ENCODE peak calls at places on chromosomes 11 and 22, in ten cellular contexts. One of them, this sample, is unnamed.
A peak's percentile ranks its signal among the peaks of the same experiment; 100 is the strongest.

GRCh38 chr11:115784796-115785521 is 280.7 kb upstream of the CADM1 start:
- DNase-seq in endothelial cell of umbilical vein: no peak
- DNase-seq in heart left ventricle: peak; percentile 61
- DNase-seq in sigmoid colon: no peak
- DNase-seq in uterus: peak; percentile 35
- DNase-seq in esophagus squamous epithelium: no peak
- DNase-seq in A549: no peak
- DNase-seq in prostate gland: no peak
- DNase-seq in IMR-90: no peak
- DNase-seq in stomach: peak; percentile 26
- DNase-seq in this sample: no peak

GRCh38 chr11:64284962-64285884 is at the start of gene GPR137:
- DNase-seq in endothelial cell of umbilical vein: peak; percentile 79
- DNase-seq in uterus: peak; percentile 87
- DNase-seq in IMR-90: peak; percentile 56
- DNase-seq in esophagus squamous epithelium: peak; percentile 50
- DNase-seq in heart left ventricle: peak; percentile 89
- DNase-seq in sigmoid colon: peak; percentile 92
- DNase-seq in A549: peak; percentile 75
- DNase-seq in prostate gland: peak; percentile 82
- DNase-seq in stomach: peak; percentile 92
- DNase-seq in this sample: peak; percentile 89

GRCh38 chr11:32136654-32137053 is 45.8 kb downstream of the RCN1 start:
- DNase-seq in stomach: no peak
- DNase-seq in endothelial cell of umbilical vein: no peak
- DNase-seq in prostate gland: no peak
- DNase-seq in A549: no peak
- DNase-seq in uterus: no peak
- DNase-seq in esophagus squamous epithelium: no peak
- DNase-seq in IMR-90: no peak
- DNase-seq in sigmoid colon: no peak
- DNase-seq in heart left ventricle: no peak
- DNase-seq in this sample: no peak

GRCh38 chr11:92623055-92623454 is 346.4 kb upstream of the MTNR1B start:
- DNase-seq in heart left ventricle: no peak
- DNase-seq in stomach: no peak
- DNase-seq in IMR-90: no peak
- DNase-seq in sigmoid colon: no peak
- DNase-seq in esophagus squamous epithelium: no peak
- DNase-seq in prostate gland: no peak
- DNase-seq in uterus: no peak
- DNase-seq in A549: no peak
- DNase-seq in endothelial cell of umbilical vein: no peak
- DNase-seq in this sample: no peak

GRCh38 chr11:68266121-68266891 is 5.5 kb downstream of the C11orf24 start:
- DNase-seq in sigmoid colon: no peak
- DNase-seq in heart left ventricle: no peak
- DNase-seq in A549: no peak
- DNase-seq in prostate gland: no peak
- DNase-seq in endothelial cell of umbilical vein: no peak
- DNase-seq in stomach: no peak
- DNase-seq in IMR-90: no peak
- DNase-seq in esophagus squamous epithelium: no peak
- DNase-seq in uterus: no peak
- DNase-seq in this sample: no peak

GRCh38 chr11:19777342-19778102 is 64.9 kb downstream of the NAV2 start:
- DNase-seq in esophagus squamous epithelium: no peak
- DNase-seq in prostate gland: no peak
- DNase-seq in A549: peak; percentile 32
- DNase-seq in uterus: no peak
- DNase-seq in endothelial cell of umbilical vein: peak; percentile 82
- DNase-seq in stomach: no peak
- DNase-seq in sigmoid colon: no peak
- DNase-seq in heart left ventricle: no peak
- DNase-seq in IMR-90: peak; percentile 84
- DNase-seq in this sample: peak; percentile 48

GRCh38 chr22:27502327-27502726 is 299.2 kb downstream of the MN1 start:
- DNase-seq in sigmoid colon: no peak
- DNase-seq in IMR-90: no peak
- DNase-seq in A549: no peak
- DNase-seq in endothelial cell of umbilical vein: no peak
- DNase-seq in esophagus squamous epithelium: no peak
- DNase-seq in heart left ventricle: no peak
- DNase-seq in uterus: no peak
- DNase-seq in stomach: no peak
- DNase-seq in prostate gland: no peak
- DNase-seq in this sample: no peak

GRCh38 chr11:130219148-130219547 is 59.6 kb downstream of the ST14 start:
- DNase-seq in heart left ventricle: no peak
- DNase-seq in A549: no peak
- DNase-seq in IMR-90: no peak
- DNase-seq in stomach: no peak
- DNase-seq in esophagus squamous epithelium: no peak
- DNase-seq in uterus: no peak
- DNase-seq in endothelial cell of umbilical vein: no peak
- DNase-seq in prostate gland: no peak
- DNase-seq in sigmoid colon: no peak
- DNase-seq in this sample: no peak

GRCh38 chr11:723120-723883 is 17.3 kb downstream of the EPS8L2 start:
- DNase-seq in sigmoid colon: no peak
- DNase-seq in IMR-90: peak; percentile 68
- DNase-seq in uterus: no peak
- DNase-seq in A549: peak; percentile 67
- DNase-seq in stomach: no peak
- DNase-seq in prostate gland: no peak
- DNase-seq in endothelial cell of umbilical vein: peak; percentile 50
- DNase-seq in heart left ventricle: no peak
- DNase-seq in esophagus squamous epithelium: no peak
- DNase-seq in this sample: peak; percentile 48

GRCh38 chr22:20531404-20532181 is 24.2 kb downstream of the MED15 start:
- DNase-seq in A549: peak; percentile 87
- DNase-seq in stomach: peak; percentile 62
- DNase-seq in heart left ventricle: peak; percentile 69
- DNase-seq in prostate gland: peak; percentile 52
- DNase-seq in sigmoid colon: peak; percentile 83
- DNase-seq in esophagus squamous epithelium: no peak
- DNase-seq in IMR-90: peak; percentile 90
- DNase-seq in uterus: peak; percentile 58
- DNase-seq in endothelial cell of umbilical vein: peak; percentile 64
- DNase-seq in this sample: no peak

GRCh38 chr22:19886605-19887250 is 32.1 kb upstream of the GNB1L start:
- DNase-seq in heart left ventricle: peak; percentile 46
- DNase-seq in uterus: peak; percentile 12
- DNase-seq in IMR-90: peak; percentile 61
- DNase-seq in A549: no peak
- DNase-seq in endothelial cell of umbilical vein: peak; percentile 78
- DNase-seq in stomach: no peak
- DNase-seq in prostate gland: no peak
- DNase-seq in esophagus squamous epithelium: no peak
- DNase-seq in sigmoid colon: no peak
- DNase-seq in this sample: peak; percentile 6

GRCh38 chr11:62001450-62002178 is 34.2 kb upstream of the FTH1 start:
- DNase-seq in IMR-90: no peak
- DNase-seq in A549: peak; percentile 61
- DNase-seq in prostate gland: no peak
- DNase-seq in uterus: peak; percentile 62
- DNase-seq in endothelial cell of umbilical vein: no peak
- DNase-seq in stomach: peak; percentile 73
- DNase-seq in sigmoid colon: no peak
- DNase-seq in heart left ventricle: no peak
- DNase-seq in esophagus squamous epithelium: no peak
- DNase-seq in this sample: peak; percentile 88

GRCh38 chr22:18998998-18999397 is 62.9 kb upstream of the PRODH start:
- DNase-seq in uterus: no peak
- DNase-seq in esophagus squamous epithelium: no peak
- DNase-seq in endothelial cell of umbilical vein: no peak
- DNase-seq in prostate gland: no peak
- DNase-seq in sigmoid colon: no peak
- DNase-seq in heart left ventricle: no peak
- DNase-seq in A549: no peak
- DNase-seq in stomach: no peak
- DNase-seq in IMR-90: no peak
- DNase-seq in this sample: no peak

GRCh38 chr22:30308096-30308495 is 18.6 kb downstream of the TBC1D10A start:
- DNase-seq in stomach: no peak
- DNase-seq in uterus: no peak
- DNase-seq in prostate gland: no peak
- DNase-seq in IMR-90: no peak
- DNase-seq in sigmoid colon: no peak
- DNase-seq in esophagus squamous epithelium: no peak
- DNase-seq in endothelial cell of umbilical vein: no peak
- DNase-seq in A549: no peak
- DNase-seq in heart left ventricle: no peak
- DNase-seq in this sample: no peak

GRCh38 chr22:30307026-30307574 is 17.8 kb upstream of the CASTOR1 start:
- DNase-seq in heart left ventricle: peak; percentile 25
- DNase-seq in sigmoid colon: no peak
- DNase-seq in stomach: no peak
- DNase-seq in IMR-90: no peak
- DNase-seq in endothelial cell of umbilical vein: no peak
- DNase-seq in uterus: no peak
- DNase-seq in prostate gland: peak; percentile 73
- DNase-seq in A549: no peak
- DNase-seq in esophagus squamous epithelium: no peak
- DNase-seq in this sample: no peak

GRCh38 chr22:30305519-30305905 is 16.2 kb upstream of the CASTOR1 start:
- DNase-seq in IMR-90: no peak
- DNase-seq in sigmoid colon: peak; percentile 87
- DNase-seq in heart left ventricle: peak; percentile 83
- DNase-seq in endothelial cell of umbilical vein: peak; percentile 55
- DNase-seq in A549: no peak
- DNase-seq in stomach: peak; percentile 62
- DNase-seq in prostate gland: no peak
- DNase-seq in uterus: peak; percentile 73
- DNase-seq in esophagus squamous epithelium: no peak
- DNase-seq in this sample: peak; percentile 48

GRCh38 chr22:30305906-30306628 is 16.8 kb upstream of the CASTOR1 start:
- DNase-seq in esophagus squamous epithelium: no peak
- DNase-seq in stomach: no peak
- DNase-seq in sigmoid colon: no peak
- DNase-seq in prostate gland: no peak
- DNase-seq in heart left ventricle: no peak
- DNase-seq in uterus: no peak
- DNase-seq in IMR-90: no peak
- DNase-seq in A549: no peak
- DNase-seq in endothelial cell of umbilical vein: no peak
- DNase-seq in this sample: no peak

GRCh38 chr22:30306629-30307016 is 17.3 kb upstream of the CASTOR1 start:
- DNase-seq in IMR-90: no peak
- DNase-seq in sigmoid colon: no peak
- DNase-seq in stomach: no peak
- DNase-seq in endothelial cell of umbilical vein: no peak
- DNase-seq in A549: no peak
- DNase-seq in heart left ventricle: no peak
- DNase-seq in uterus: no peak
- DNase-seq in prostate gland: no peak
- DNase-seq in esophagus squamous epithelium: no peak
- DNase-seq in this sample: no peak
- H3K27ac ChIP-seq in IMR-90: no peak overlapping the region
- H3K27ac ChIP-seq in sigmoid colon: peak overlapping the region; percentile 89
- H3K27ac ChIP-seq in stomach: peak overlapping the region; percentile 53
- H3K27ac ChIP-seq in endothelial cell of umbilical vein: no peak overlapping the region
- H3K27ac ChIP-seq in A549: no peak overlapping the region
- H3K27ac ChIP-seq in heart left ventricle: peak overlapping the region; percentile 87
- H3K27ac ChIP-seq in uterus: peak overlapping the region; percentile 76
- H3K27ac ChIP-seq in prostate gland: peak overlapping the region; percentile 91
- H3K27ac ChIP-seq in esophagus squamous epithelium: peak overlapping the region; percentile 99
- H3K27ac ChIP-seq in this sample: peak overlapping the region; percentile 68

DNA sequence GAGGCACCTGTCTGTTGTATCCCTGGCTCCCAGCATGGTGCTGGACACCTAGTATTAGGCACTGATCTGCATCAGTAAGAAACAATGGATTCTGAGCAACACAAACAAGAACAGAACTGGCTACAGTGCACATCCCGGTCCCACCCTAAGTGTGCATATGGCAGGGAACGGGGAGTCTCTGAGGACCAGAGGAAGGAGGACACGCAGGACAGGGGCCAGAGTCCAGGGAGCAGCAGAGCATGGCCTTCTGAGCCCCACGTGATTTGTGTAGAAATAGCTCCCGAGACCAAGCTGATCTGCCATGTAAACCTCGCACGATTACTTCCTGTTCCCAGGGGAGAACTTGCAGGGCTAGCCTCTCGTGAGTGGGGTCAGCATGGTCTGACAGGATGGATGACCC is 12.7 kb upstream of the SNX32 start:
- DNase-seq in IMR-90: no peak
- DNase-seq in sigmoid colon: no peak
- DNase-seq in endothelial cell of umbilical vein: no peak
- DNase-seq in esophagus squamous epithelium: no peak
- DNase-seq in stomach: no peak
- DNase-seq in heart left ventricle: no peak
- DNase-seq in prostate gland: no peak
- DNase-seq in uterus: no peak
- DNase-seq in A549: no peak
- DNase-seq in this sample: peak; percentile 17
- TF ChIP-seq POLR2A in IMR-90: no peak
- TF ChIP-seq POLR2A in sigmoid colon: no peak
- TF ChIP-seq POLR2A in endothelial cell of umbilical vein: no peak
- TF ChIP-seq POLR2A in esophagus squamous epithelium: no peak
- TF ChIP-seq POLR2A in stomach: no peak
- TF ChIP-seq POLR2A in heart left ventricle: no peak
- TF ChIP-seq POLR2A in prostate gland: no peak
- TF ChIP-seq POLR2A in uterus: no peak
- TF ChIP-seq POLR2A in A549: no peak
- TF ChIP-seq POLR2A in this sample: no peak

DNA sequence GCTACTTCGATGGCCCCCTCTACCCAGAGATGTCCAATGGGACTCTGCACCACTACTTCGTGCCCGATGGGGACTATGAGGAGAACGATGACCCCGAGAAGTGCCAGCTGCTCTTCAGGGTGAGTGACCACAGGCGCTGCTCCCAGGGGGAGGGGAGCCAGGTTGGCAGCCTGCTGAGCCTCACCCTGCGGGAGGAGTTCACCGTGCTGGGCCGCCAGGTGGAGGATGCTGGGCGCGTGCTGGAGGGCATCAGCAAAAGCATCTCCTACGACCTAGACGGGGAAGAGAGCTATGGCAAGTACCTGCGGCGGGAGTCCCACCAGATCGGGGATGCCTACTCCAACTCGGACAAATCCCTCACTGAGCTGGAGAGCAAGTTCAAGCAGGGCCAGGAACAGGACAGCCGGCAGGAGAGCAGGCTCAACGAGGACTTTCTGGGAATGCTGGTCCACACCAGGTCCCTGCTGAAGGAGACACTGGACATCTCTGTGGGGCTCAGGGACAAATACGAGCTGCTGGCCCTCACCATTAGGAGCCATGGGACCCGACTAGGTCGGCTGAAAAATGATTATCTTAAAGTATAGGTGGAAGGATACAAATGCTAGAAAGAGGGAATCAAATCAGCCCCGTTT is 783 bp downstream of the FIBIN start:
- DNase-seq in IMR-90: no peak
- DNase-seq in sigmoid colon: peak; percentile 66
- DNase-seq in uterus: peak; percentile 31
- DNase-seq in heart left ventricle: peak; percentile 29
- DNase-seq in endothelial cell of umbilical vein: no peak
- DNase-seq in esophagus squamous epithelium: no peak
- DNase-seq in A549: no peak
- DNase-seq in stomach: no peak
- DNase-seq in prostate gland: no peak
- DNase-seq in this sample: no peak
- H3K27ac ChIP-seq in IMR-90: peak overlapping the region; percentile 71
- H3K27ac ChIP-seq in sigmoid colon: peak overlapping the region; percentile 89
- H3K27ac ChIP-seq in uterus: peak overlapping the region; percentile 69
- H3K27ac ChIP-seq in heart left ventricle: peak overlapping the region; percentile 88
- H3K27ac ChIP-seq in endothelial cell of umbilical vein: no peak overlapping the region
- H3K27ac ChIP-seq in esophagus squamous epithelium: peak overlapping the region; percentile 80
- H3K27ac ChIP-seq in A549: no peak overlapping the region
- H3K27ac ChIP-seq in stomach: no peak overlapping the region
- H3K27ac ChIP-seq in prostate gland: peak overlapping the region; percentile 36
- H3K27ac ChIP-seq in this sample: peak overlapping the region; percentile 38

GRCh38 chr11:128667873-128668272 is 26.0 kb upstream of the FLI1 start:
- DNase-seq in prostate gland: no peak
- DNase-seq in A549: no peak
- DNase-seq in sigmoid colon: no peak
- DNase-seq in stomach: no peak
- DNase-seq in uterus: no peak
- DNase-seq in esophagus squamous epithelium: no peak
- DNase-seq in endothelial cell of umbilical vein: no peak
- DNase-seq in heart left ventricle: no peak
- DNase-seq in IMR-90: peak; percentile 54
- DNase-seq in this sample: no peak
- TF ChIP-seq POLR2A in prostate gland: no peak
- TF ChIP-seq POLR2A in A549: no peak
- TF ChIP-seq POLR2A in sigmoid colon: no peak
- TF ChIP-seq POLR2A in stomach: no peak
- TF ChIP-seq POLR2A in uterus: no peak
- TF ChIP-seq POLR2A in esophagus squamous epithelium: no peak
- TF ChIP-seq POLR2A in endothelial cell of umbilical vein: no peak
- TF ChIP-seq POLR2A in heart left ventricle: no peak
- TF ChIP-seq POLR2A in IMR-90: no peak
- TF ChIP-seq POLR2A in this sample: no peak

This sample was measured in body of pancreas.